ENCODE peak calls at places on chromosomes 6 and 20, in nine cellular contexts. E, L, H, D, A, N, T, C and R are unnamed samples.

GRCh38 chr6:27593861-27594260 is 121.0 kb upstream of the ZNF184 start:
- DNase-seq in C (no peak), H (no peak), L (no peak), N (no peak), E (no peak), D (no peak), T (no peak), A (no peak), R (no peak)

GRCh38 chr6:158560787-158561246 is 926 bp downstream of the TMEM181 start:
- DNase-seq in T (peak; percentile 62), A (peak; percentile 8), C (peak; percentile 22), N (peak; percentile 40), L (no peak), E (no peak), D (no peak), H (peak; percentile 74), R (no peak)

GRCh38 chr6:79964607-79965081 is 17.3 kb upstream of the ELOVL4 start:
- DNase-seq in C (no peak), A (no peak), N (no peak), E (no peak), T (no peak), H (no peak), D (no peak), L (no peak), R (no peak)

GRCh38 chr6:159086033-159086618 is 41.3 kb upstream of the TAGAP start:
- DNase-seq in C (no peak), L (no peak), T (no peak), A (no peak), N (no peak), E (no peak), H (no peak), D (no peak), R (no peak)

GRCh38 chr20:35000922-35001595 is 45.4 kb downstream of the MYH7B start:
- DNase-seq in T (no peak), A (no peak), H (peak; percentile 75), C (no peak), D (no peak), L (no peak), N (no peak), E (no peak), R (no peak)

GRCh38 chr20:36384022-36384619 is 78.0 kb downstream of the DLGAP4 start:
- DNase-seq in E (peak; percentile 43), L (peak; percentile 73), T (no peak), N (no peak), H (no peak), A (peak; percentile 50), D (no peak), C (peak; percentile 33), R (peak; percentile 72)

GRCh38 chr6:44342489-44342888 is at the start of gene SPATS1:
- DNase-seq in H (no peak), N (no peak), C (no peak), T (no peak), E (no peak), L (peak; percentile 25), A (no peak), D (no peak), R (no peak)

GRCh38 chr20:48331518-48332286 is 496.1 kb downstream of the PREX1 start:
- DNase-seq in E (no peak), C (no peak), D (no peak), N (no peak), A (no peak), H (no peak), L (no peak), T (no peak), R (no peak)

GRCh38 chr6:108562503-108562993 is 1.8 kb downstream of the FOXO3 start:
- DNase-seq in E (no peak), L (peak; percentile 63), A (peak; percentile 74), C (peak; percentile 81), D (no peak), H (peak; percentile 82), N (peak; percentile 18), T (peak; percentile 83), R (peak; percentile 23)
- TF ChIP-seq CTCF in E (no peak), L (no peak), A (no peak), C (peak; percentile 25), D (no peak), H (no peak), N (no peak), T (no peak), R (no peak)

GRCh38 chr20:11755071-11755881 is 162.4 kb upstream of the BTBD3 start:
- DNase-seq in E (no peak), T (no peak), A (no peak), N (no peak), L (peak; percentile 4), H (no peak), C (peak; percentile 50), D (no peak), R (no peak)
- TF ChIP-seq CTCF in E (no peak), T (no peak), A (no peak), N (no peak), L (no peak), H (no peak), C (no peak), D (no peak), R (no peak)

GRCh38 chr20:3716195-3716834 is 3.9 kb upstream of the SIGLEC1 start:
- DNase-seq in D (no peak), C (peak; percentile 54), A (peak; percentile 51), L (peak; percentile 65), T (no peak), H (peak; percentile 75), E (no peak), N (peak; percentile 31), R (peak; percentile 32)
- TF ChIP-seq CTCF in D (peak; percentile 22), C (peak; percentile 92), A (peak; percentile 76), L (peak; percentile 25), T (peak; percentile 31), H (peak; percentile 52), E (peak; percentile 71), N (peak; percentile 93), R (peak; percentile 70)

GRCh38 chr6:15892369-15892768 is 229.5 kb upstream of the DTNBP1 start:
- DNase-seq in N (no peak), E (no peak), L (no peak), C (no peak), D (no peak), A (no peak), H (no peak), T (no peak), R (no peak)

GRCh38 chr6:15888798-15889772 is 226.3 kb upstream of the DTNBP1 start:
- DNase-seq in L (no peak), T (no peak), D (no peak), N (no peak), C (no peak), E (no peak), A (no peak), H (no peak), R (no peak)

GRCh38 chr6:15897063-15897934 is 231.6 kb upstream of the MYLIP start:
- DNase-seq in L (no peak), E (no peak), A (no peak), N (no peak), C (peak; percentile 48), H (no peak), T (no peak), D (no peak), R (no peak)

GRCh38 chr6:15894973-15895858 is 232.4 kb upstream of the DTNBP1 start:
- DNase-seq in C (no peak), N (no peak), T (no peak), A (no peak), E (no peak), H (no peak), L (no peak), D (no peak), R (no peak)

DNA sequence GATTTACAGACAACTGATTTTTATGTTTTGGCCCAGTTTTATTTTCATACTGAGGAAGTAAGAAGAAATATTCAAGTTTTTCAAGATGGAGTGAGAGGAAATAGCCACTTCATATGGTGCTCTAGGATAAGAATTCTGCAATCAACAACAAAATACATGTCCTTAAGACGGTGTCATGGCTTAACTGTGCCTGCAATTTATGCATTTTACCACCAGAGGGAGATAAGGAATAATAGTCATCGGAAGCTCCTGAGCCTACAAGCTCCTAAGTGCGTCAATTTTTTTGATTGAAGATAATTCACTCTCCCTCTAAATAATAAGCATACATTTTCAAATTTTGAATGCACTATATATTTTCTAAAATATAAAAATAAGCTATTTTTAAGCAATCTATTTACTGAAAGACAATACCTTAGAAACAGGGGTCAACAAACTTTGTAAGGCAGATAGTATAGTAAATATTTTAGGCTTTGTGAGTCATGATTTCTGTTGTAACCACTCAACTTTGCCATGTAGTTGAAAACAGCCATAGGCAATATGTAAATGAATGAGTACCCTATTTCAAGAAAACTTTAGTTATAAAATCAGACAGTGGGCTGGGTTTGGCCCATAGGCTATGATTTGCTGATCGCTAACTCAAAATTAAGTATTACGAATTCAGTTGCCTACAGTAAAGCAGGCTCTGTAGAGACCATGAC is 230.9 kb upstream of the DTNBP1 start:
- DNase-seq in H (no peak), C (peak; percentile 16), L (no peak), E (no peak), N (no peak), D (no peak), A (no peak), T (no peak), R (no peak)
- TF ChIP-seq CTCF in H (no peak), C (peak; percentile 39), L (peak; percentile 98), E (peak; percentile 55), N (peak; percentile 46), D (no peak), A (peak; percentile 62), T (no peak), R (peak; percentile 68)